ENCODE peak calls at places on chromosomes 7 and 10, in six cellular contexts. R, F, X, B, I and W are unnamed samples.

GRCh38 chr7:98731651-98732050 is 114.6 kb downstream of the NPTX2 start:
- DNase-seq in R (no peak), F (no peak), X (no peak), B (no peak), I (no peak), W (no peak)

GRCh38 chr7:75905785-75906604 is 9.0 kb upstream of the POR start:
- DNase-seq in R (no peak), F (peak; percentile 24), X (peak; percentile 54), B (peak; percentile 18), I (peak; percentile 66), W (peak; percentile 97)

GRCh38 chr10:97940534-97940933 is 89.9 kb downstream of the CRTAC1 start:
- DNase-seq in R (no peak), F (no peak), X (no peak), B (no peak), I (no peak), W (no peak)

GRCh38 chr7:11524476-11525398 is 307.3 kb downstream of the THSD7A start:
- DNase-seq in R (no peak), F (no peak), X (no peak), B (no peak), I (no peak), W (no peak)

GRCh38 chr10:131204406-131205152 is 106.9 kb downstream of the TCERG1L start:
- DNase-seq in R (no peak), F (no peak), X (no peak), B (no peak), I (no peak), W (no peak)

GRCh38 chr7:37000514-37000913 is 276.2 kb upstream of the AOAH start:
- DNase-seq in R (no peak), F (no peak), X (no peak), B (no peak), I (no peak), W (no peak)

GRCh38 chr10:112247791-112248190 is 35.4 kb upstream of the TECTB start:
- DNase-seq in R (no peak), F (no peak), X (no peak), B (no peak), I (no peak), W (no peak)

GRCh38 chr10:84194424-84195043 is at the start of gene CDHR1:
- DNase-seq in R (no peak), F (peak; percentile 70), X (no peak), B (no peak), I (no peak), W (no peak)

GRCh38 chr7:138338361-138338760 is 121.7 kb upstream of the TRIM24 start:
- DNase-seq in R (no peak), F (no peak), X (no peak), B (no peak), I (no peak), W (no peak)

GRCh38 chr10:23338886-23339285 is 5.7 kb downstream of the C10orf67 start:
- DNase-seq in R (no peak), F (no peak), X (no peak), B (no peak), I (no peak), W (no peak)

GRCh38 chr10:91298224-91298862 is 77.9 kb downstream of the PCGF5 start:
- DNase-seq in R (peak; percentile 68), F (peak; percentile 89), X (no peak), B (peak; percentile 71), I (peak; percentile 70), W (peak; percentile 51)

GRCh38 chr10:92972066-92972870 is 88.3 kb upstream of the CYP26C1 start:
- DNase-seq in R (no peak), F (no peak), X (no peak), B (peak; percentile 69), I (no peak), W (peak; percentile 80)

GRCh38 chr7:48038815-48039496 is 3.6 kb downstream of the C7orf57 start:
- DNase-seq in R (no peak), F (no peak), X (no peak), B (no peak), I (no peak), W (no peak)

GRCh38 chr7:116403265-116403664 is 96.3 kb upstream of the CAV2 start:
- DNase-seq in R (no peak), F (no peak), X (peak; percentile 42), B (no peak), I (no peak), W (no peak)

GRCh38 chr7:99944508-99945070 is 15.2 kb upstream of the GJC3 start:
- DNase-seq in R (no peak), F (no peak), X (no peak), B (no peak), I (no peak), W (no peak)

GRCh38 chr7:39644170-39644569 is 20.8 kb downstream of the RALA start:
- DNase-seq in R (no peak), F (no peak), X (no peak), B (no peak), I (no peak), W (no peak)

GRCh38 chr10:6171891-6172354 is 30.8 kb upstream of the PFKFB3 start:
- DNase-seq in R (no peak), F (peak; percentile 45), X (peak; percentile 39), B (no peak), I (peak; percentile 35), W (no peak)

GRCh38 chr7:101362334-101363195 is at the start of gene COL26A1:
- DNase-seq in R (peak; percentile 62), F (no peak), X (no peak), B (peak; percentile 20), I (peak; percentile 32), W (no peak)

GRCh38 chr10:113960617-113961260 is 82.9 kb upstream of the ADRB1 start:
- DNase-seq in R (no peak), F (peak; percentile 90), X (no peak), B (peak; percentile 34), I (no peak), W (peak; percentile 54)

GRCh38 chr7:155764432-155764798 is 47.8 kb downstream of the SHH start:
- DNase-seq in R (no peak), F (no peak), X (no peak), B (no peak), I (no peak), W (no peak)

GRCh38 chr7:26291699-26292538 is at the start of gene SNX10:
- DNase-seq in R (peak; percentile 59), F (peak; percentile 89), X (no peak), B (peak; percentile 92), I (peak; percentile 42), W (peak; percentile 59)

GRCh38 chr7:159218216-159219006 is 73.7 kb upstream of the VIPR2 start:
- DNase-seq in R (no peak), F (no peak), X (no peak), B (no peak), I (no peak), W (no peak)